ENCODE peak calls at places on chromosomes 7 and 10, in four cellular contexts. Q is activated B cell treated with CpG ODN at 0.5 μM for 24 hours; G is NCI-H774; R is stimulated activated CD8-positive, alpha-beta memory T cell treated with anti-CD3 and anti-CD28 coated beads, Interleukin-4, amount 100 ng/mL, for 1 hour. F is an unnamed sample.

GRCh38 chr10:70558295-70558694 is 44.2 kb downstream of the PRF1 start:
- DNase-seq in G (no peak), Q (no peak), R (no peak), F (no peak)

GRCh38 chr10:104325436-104326430 is 12.5 kb downstream of the ITPRIP start:
- DNase-seq in Q (no peak), R (no peak), G (no peak), F (no peak)

GRCh38 chr10:112672706-112673105 is 225.7 kb downstream of the VTI1A start:
- DNase-seq in R (no peak), Q (no peak), G (no peak), F (no peak)

GRCh38 chr10:90787906-90788491 is 69.8 kb downstream of the HTR7 start:
- DNase-seq in G (peak), Q (no peak), R (no peak), F (no peak)

GRCh38 chr7:55410641-55411239 is 45.6 kb downstream of the LANCL2 start:
- DNase-seq in G (no peak), Q (no peak), R (no peak), F (no peak)

GRCh38 chr10:112816033-112816430 is 134.0 kb upstream of the TCF7L2 start:
- DNase-seq in Q (no peak), R (no peak), G (no peak), F (no peak)

GRCh38 chr10:70494536-70494935 is 16.0 kb downstream of the PALD1 start:
- DNase-seq in R (no peak), Q (no peak), G (no peak), F (no peak)

GRCh38 chr10:6204063-6204340 is 1.3 kb downstream of the PFKFB3 start:
- DNase-seq in Q (peak), G (peak), R (peak), F (no peak)

GRCh38 chr7:24948739-24949138 is 31.2 kb downstream of the OSBPL3 start:
- DNase-seq in Q (no peak), G (no peak), R (no peak), F (no peak)

GRCh38 chr10:62681211-62681940 is 123.1 kb upstream of the ADO start:
- DNase-seq in G (no peak), Q (peak), R (peak), F (no peak)

GRCh38 chr10:112490543-112490942 is 43.5 kb downstream of the VTI1A start:
- DNase-seq in G (peak), R (no peak), Q (no peak), F (no peak)

GRCh38 chr7:129417073-129417472 is 17.2 kb upstream of the STRIP2 start:
- DNase-seq in Q (no peak), R (no peak), G (no peak), F (no peak)

GRCh38 chr10:51269816-51270215 is 195.5 kb downstream of the PRKG1 start:
- DNase-seq in R (no peak), Q (no peak), G (no peak), F (no peak)

GRCh38 chr7:91135300-91135699 is 128.9 kb upstream of the FZD1 start:
- DNase-seq in R (no peak), Q (no peak), G (no peak), F (no peak)

GRCh38 chr10:49649294-49649693 is 30.2 kb upstream of the C10orf53 start:
- DNase-seq in Q (no peak), G (no peak), R (no peak), F (no peak)

GRCh38 chr10:52774600-52775106 is 2.1 kb upstream of the MBL2 start:
- DNase-seq in G (no peak), R (no peak), Q (no peak), F (no peak)

GRCh38 chr7:112149734-112150133 is 56.5 kb downstream of the DOCK4 start:
- DNase-seq in Q (no peak), G (no peak), R (no peak), F (no peak)

GRCh38 chr10:13003004-13003403 is 1.5 kb upstream of the CCDC3 start:
- DNase-seq in G (no peak), R (no peak), Q (no peak), F (no peak)

F was measured in nucleus accumbens.